ENCODE peak calls at places on chromosomes 7 and 10, in seven cellular contexts. Q, K, N, S, A, I and W are unnamed samples. For H3K4me1, the result is how much of the 10 kb centered on the place peaks cover.

GRCh38 chr10:120221873-120222485 is 235.0 kb upstream of the PLPP4 start:
- DNase-seq in Q (no peak), K (peak), N (no peak), S (peak), A (peak), I (no peak), W (peak)

GRCh38 chr10:116763440-116763839 is 21.1 kb upstream of the HSPA12A start:
- DNase-seq in Q (no peak), K (no peak), N (no peak), S (no peak), A (no peak), I (no peak), W (no peak)

GRCh38 chr7:88203401-88203800 is 16.4 kb downstream of the SRI start:
- DNase-seq in Q (no peak), K (no peak), N (no peak), S (no peak), A (no peak), I (no peak), W (no peak)

GRCh38 chr10:11292576-11293302 is 275.1 kb downstream of the CELF2 start:
- DNase-seq in Q (no peak), K (no peak), N (no peak), S (no peak), A (no peak), I (no peak), W (no peak)

GRCh38 chr7:129774359-129774758 is 162.8 kb downstream of the NRF1 start:
- DNase-seq in Q (no peak), K (no peak), N (no peak), S (no peak), A (peak), I (no peak), W (no peak)

GRCh38 chr10:3067045-3067858 is at the start of gene PFKP:
- DNase-seq in Q (no peak), K (peak), N (peak), S (no peak), A (peak), I (peak), W (no peak)

GRCh38 chr10:101063548-101064414 is 2.0 kb downstream of the KAZALD1 start:
- DNase-seq in Q (no peak), K (no peak), N (no peak), S (no peak), A (peak), I (no peak), W (no peak)

GRCh38 chr10:121596668-121597503 is 1.4 kb downstream of the FGFR2 start:
- DNase-seq in Q (no peak), K (peak), N (peak), S (no peak), A (peak), I (peak), W (peak)

GRCh38 chr7:131629203-131629871 is 72.9 kb upstream of the PODXL start:
- DNase-seq in Q (peak), K (no peak), N (no peak), S (peak), A (no peak), I (no peak), W (peak)

GRCh38 chr7:12067156-12067831 is 143.8 kb upstream of the TMEM106B start:
- DNase-seq in Q (peak), K (peak), N (no peak), S (peak), A (peak), I (peak), W (peak)

GRCh38 chr10:16449454-16449853 is 12.6 kb downstream of the PTER start:
- DNase-seq in Q (no peak), K (no peak), N (no peak), S (no peak), A (no peak), I (no peak), W (no peak)

GRCh38 chr10:61923210-61924024 is 21.9 kb downstream of the ARID5B start:
- DNase-seq in Q (peak), K (peak), N (no peak), S (peak), A (no peak), I (no peak), W (peak)

GRCh38 chr10:122298598-122299301 is 27.7 kb downstream of the BTBD16 start:
- DNase-seq in Q (peak), K (peak), N (peak), S (peak), A (peak), I (peak), W (no peak)

GRCh38 chr10:84214612-84215235 is 10.6 kb downstream of the LRIT2 start:
- DNase-seq in Q (no peak), K (no peak), N (no peak), S (peak), A (peak), I (no peak), W (no peak)

GRCh38 chr7:8443871-8444756 is 10.7 kb downstream of the NXPH1 start:
- DNase-seq in Q (no peak), K (peak), N (no peak), S (no peak), A (peak), I (peak), W (no peak)

GRCh38 chr7:50783304-50783703 is 608 bp upstream of the GRB10 start:
- DNase-seq in Q (no peak), K (no peak), N (no peak), S (no peak), A (no peak), I (no peak), W (no peak)

GRCh38 chr7:142024547-142024946 is 28.9 kb downstream of the MGAM start:
- DNase-seq in Q (no peak), K (no peak), N (no peak), S (peak), A (no peak), I (no peak), W (peak)

GRCh38 chr7:70183278-70183677 is 585.0 kb downstream of the AUTS2 start:
- DNase-seq in Q (no peak), K (peak), N (no peak), S (no peak), A (peak), I (peak), W (no peak)

GRCh38 chr10:46541735-46542566 is 14.5 kb downstream of the GPRIN2 start:
- DNase-seq in Q (no peak), K (no peak), N (peak), S (no peak), A (no peak), I (no peak), W (no peak)

GRCh38 chr7:25849361-25850184 is 302.4 kb upstream of the NFE2L3 start:
- DNase-seq in Q (peak), K (no peak), N (peak), S (peak), A (no peak), I (no peak), W (peak)

GRCh38 chr10:5195727-5196374 is 786 bp upstream of the AKR1C4 start:
- DNase-seq in Q (no peak), K (no peak), N (no peak), S (no peak), A (no peak), I (no peak), W (no peak)
- TF ChIP-seq CTCF in Q (no peak), K (no peak), N (no peak), S (no peak), A (no peak), I (no peak), W (no peak)

DNA sequence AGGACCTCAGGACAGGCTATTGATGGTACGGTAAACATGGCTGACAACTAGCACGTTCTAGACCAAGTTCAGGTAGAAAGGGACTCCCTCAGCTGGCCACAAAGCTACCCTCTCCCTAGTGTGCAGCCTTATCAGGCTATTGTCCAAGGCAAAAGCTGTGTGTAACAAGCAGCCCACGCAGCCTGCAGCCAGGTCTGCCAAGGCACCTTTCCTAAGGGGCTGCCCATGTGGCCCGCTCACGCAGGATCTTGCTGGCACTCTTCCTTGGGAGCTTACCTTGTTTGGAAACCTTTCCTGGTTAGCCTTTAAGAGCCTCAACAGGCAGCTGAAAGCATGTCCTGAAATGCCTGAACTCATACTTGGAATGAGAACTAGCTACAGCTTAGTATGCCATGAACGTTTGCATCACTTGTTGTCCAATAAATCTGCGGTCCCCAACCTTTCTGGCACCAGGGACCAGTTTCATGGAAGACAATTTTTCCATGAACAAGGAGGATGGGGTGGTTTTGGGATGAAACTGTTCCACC is 51.7 kb downstream of the SYPL1 start:
- DNase-seq in Q (no peak), K (no peak), N (no peak), S (no peak), A (no peak), I (no peak), W (peak)
- H3K4me1 ChIP-seq in Q (under half), K (under half), N (under half), S (half or more), A (under half), I (under half), W (under half)

DNA sequence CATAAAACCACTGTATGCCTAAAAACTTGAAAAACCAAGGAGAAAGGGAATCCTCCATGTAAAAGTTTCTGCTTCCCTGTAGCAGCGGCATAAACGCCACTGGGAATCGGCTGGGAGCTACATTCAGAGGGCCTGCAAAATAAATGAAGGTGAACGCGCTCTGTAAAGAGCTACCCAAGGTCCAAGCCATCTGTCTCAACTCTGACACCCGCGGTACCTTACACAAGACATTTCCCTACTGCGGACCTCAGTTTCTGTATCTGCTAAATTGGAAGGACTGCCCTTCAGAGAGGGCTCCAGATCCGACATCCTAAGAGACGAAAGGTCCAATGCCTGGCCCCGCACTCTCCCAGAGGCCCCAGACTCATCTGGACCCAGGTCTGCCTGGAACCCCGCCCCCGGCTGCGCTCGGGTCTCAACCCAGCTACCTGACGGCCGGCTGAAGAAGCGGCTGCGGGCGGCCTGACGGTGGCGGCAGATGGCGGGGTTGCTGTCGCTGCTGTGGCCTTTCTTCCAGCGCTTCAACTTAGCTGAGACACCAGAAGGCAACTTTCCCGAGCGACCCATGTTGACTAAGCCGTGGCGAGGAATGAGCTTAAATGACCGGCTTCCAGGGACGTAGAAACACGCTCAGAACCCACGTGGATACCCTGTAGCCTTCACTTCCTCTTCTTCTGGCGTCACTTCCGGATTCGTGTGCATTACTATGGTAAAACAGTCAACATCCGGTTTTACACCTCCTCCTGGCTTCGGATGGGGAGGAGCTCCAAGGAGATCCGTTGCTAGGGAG is at the start of gene RRP12:
- DNase-seq in Q (peak), K (peak), N (peak), S (peak), A (peak), I (peak), W (peak)
- H3K27ac ChIP-seq in Q (peak), K (peak), N (no peak), S (peak), A (no peak), I (peak), W (peak)

GRCh38 chr7:29217112-29217511 is 22.5 kb downstream of the CHN2 start:
- DNase-seq in Q (no peak), K (no peak), N (no peak), S (no peak), A (no peak), I (peak), W (no peak)

GRCh38 chr7:29209745-29210144 is 15.2 kb downstream of the CHN2 start:
- DNase-seq in Q (no peak), K (no peak), N (no peak), S (no peak), A (no peak), I (no peak), W (no peak)

GRCh38 chr7:29214056-29214455 is 19.5 kb downstream of the CHN2 start:
- DNase-seq in Q (no peak), K (no peak), N (no peak), S (no peak), A (no peak), I (no peak), W (no peak)

DNA sequence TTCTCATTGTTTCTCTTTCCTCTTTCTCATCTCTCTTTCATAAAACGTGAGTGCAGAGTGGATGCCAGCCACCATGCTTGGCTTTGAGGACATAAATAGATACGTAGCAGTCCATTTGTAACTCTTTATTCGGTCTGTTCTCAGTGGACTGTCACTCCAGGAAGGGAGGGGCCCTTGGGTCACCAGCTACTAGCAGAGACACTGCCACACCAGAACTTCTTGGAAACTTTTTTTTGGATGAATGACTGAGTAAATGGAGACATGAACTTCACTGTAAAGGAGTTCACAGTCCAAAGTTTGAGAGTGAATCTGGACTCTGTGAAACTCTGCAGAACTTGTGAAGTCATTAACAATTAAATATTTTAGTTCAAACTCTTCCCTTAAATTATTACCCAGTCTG is 20.2 kb downstream of the CHN2 start:
- DNase-seq in Q (no peak), K (no peak), N (no peak), S (no peak), A (no peak), I (no peak), W (no peak)
- TF ChIP-seq CTCF in Q (no peak), K (no peak), N (no peak), S (no peak), A (no peak), I (no peak), W (no peak)